ENCODE peak calls at places on chromosomes 12 and 14, in ten cellular contexts. D is IMR-90; P is MCF 10A; A is RWPE1; C is activated CD8-positive, alpha-beta T cell treated with anti-CD3 and anti-CD28 coated beads for 36 hours; J is pancreas; Y is fibroblast of lung; M is WERI-Rb-1; B is esophagus squamous epithelium; W is left ventricle myocardium inferior. G is an unnamed sample.

GRCh38 chr12:66331016-66331415 is 28.7 kb downstream of the HELB start:
- DNase-seq in D (no peak), P (no peak), A (no peak), C (no peak), J (no peak), Y (no peak), M (no peak), B (no peak), W (no peak), G (no peak)

GRCh38 chr12:121288941-121289340 is 7.6 kb downstream of the CAMKK2 start:
- DNase-seq in D (no peak), P (no peak), A (no peak), C (no peak), J (no peak), Y (peak; percentile 55), M (no peak), B (no peak), W (no peak), G (no peak)

GRCh38 chr14:83860757-83861156 is 1669.2 kb upstream of the FLRT2 start:
- DNase-seq in D (peak; percentile 33), P (peak; percentile 27), A (no peak), C (no peak), J (no peak), Y (no peak), M (no peak), B (no peak), W (no peak), G (no peak)

GRCh38 chr14:31740688-31741087 is 179.5 kb downstream of the NUBPL start:
- DNase-seq in D (no peak), P (no peak), A (no peak), C (no peak), J (no peak), Y (no peak), M (no peak), B (no peak), W (no peak), G (no peak)

GRCh38 chr12:112973712-112974305 is 4.5 kb upstream of the OAS2 start:
- DNase-seq in D (no peak), P (no peak), A (no peak), C (no peak), J (no peak), Y (no peak), M (no peak), B (no peak), W (no peak), G (no peak)

GRCh38 chr12:14514154-14514842 is 53.4 kb downstream of the PLBD1 start:
- DNase-seq in D (peak; percentile 21), P (peak; percentile 58), A (peak; percentile 83), C (peak; percentile 23), J (peak; percentile 46), Y (peak; percentile 19), M (peak; percentile 39), B (no peak), W (no peak), G (peak; percentile 11)

GRCh38 chr14:92531151-92531873 is 17.7 kb downstream of the RIN3 start:
- DNase-seq in D (no peak), P (no peak), A (no peak), C (peak; percentile 96), J (no peak), Y (no peak), M (no peak), B (no peak), W (no peak), G (no peak)

GRCh38 chr12:56257491-56258067 is 605 bp downstream of the ANKRD52 start:
- DNase-seq in D (peak; percentile 11), P (peak; percentile 56), A (peak; percentile 67), C (peak; percentile 5), J (no peak), Y (no peak), M (peak; percentile 69), B (no peak), W (no peak), G (no peak)

GRCh38 chr12:828726-829395 is 76.5 kb downstream of the WNK1 start:
- DNase-seq in D (no peak), P (no peak), A (no peak), C (no peak), J (no peak), Y (no peak), M (no peak), B (no peak), W (no peak), G (no peak)

GRCh38 chr12:93107514-93107942 is 178.4 kb upstream of the EEA1 start:
- DNase-seq in D (peak; percentile 40), P (no peak), A (no peak), C (no peak), J (no peak), Y (peak; percentile 42), M (no peak), B (no peak), W (no peak), G (no peak)

GRCh38 chr12:124508323-124509096 is 58.9 kb downstream of the NCOR2 start:
- DNase-seq in D (peak; percentile 27), P (no peak), A (no peak), C (peak; percentile 40), J (peak; percentile 45), Y (peak; percentile 38), M (peak; percentile 44), B (no peak), W (no peak), G (peak; percentile 18)

GRCh38 chr12:77746108-77746507 is 84.6 kb upstream of the NAV3 start:
- DNase-seq in D (peak; percentile 38), P (no peak), A (no peak), C (no peak), J (no peak), Y (peak; percentile 50), M (peak; percentile 18), B (no peak), W (no peak), G (no peak)

GRCh38 chr12:128467882-128468281 is 200.9 kb downstream of the TMEM132C start:
- DNase-seq in D (no peak), P (no peak), A (no peak), C (no peak), J (no peak), Y (no peak), M (no peak), B (no peak), W (no peak), G (no peak)

GRCh38 chr14:76348898-76349297 is 27.0 kb upstream of the ESRRB start:
- DNase-seq in D (peak; percentile 29), P (peak; percentile 65), A (peak; percentile 35), C (no peak), J (no peak), Y (peak; percentile 11), M (no peak), B (no peak), W (peak; percentile 25), G (peak; percentile 86)

GRCh38 chr14:72578514-72578913 is 315.4 kb downstream of the DPF3 start:
- DNase-seq in D (no peak), P (no peak), A (no peak), C (no peak), J (no peak), Y (no peak), M (no peak), B (no peak), W (no peak), G (no peak)

GRCh38 chr12:49369723-49370145 is 2.5 kb downstream of the SPATS2 start:
- DNase-seq in D (peak; percentile 54), P (peak; percentile 59), A (no peak), C (peak; percentile 70), J (no peak), Y (peak; percentile 58), M (peak; percentile 18), B (no peak), W (peak; percentile 25), G (peak; percentile 22)
- TF ChIP-seq CTCF in D (peak; percentile 41), P (no peak), A (peak; percentile 21), C (peak; percentile 56), J (peak; percentile 18), Y (peak; percentile 53), M (peak; percentile 2), B (peak; percentile 47), W (peak; percentile 55), G (peak; percentile 68)

GRCh38 chr14:60304509-60304908 is 55.5 kb downstream of the PPM1A start:
- DNase-seq in D (no peak), P (no peak), A (no peak), C (no peak), J (peak; percentile 48), Y (no peak), M (no peak), B (no peak), W (peak; percentile 18), G (no peak)
- TF ChIP-seq CTCF in D (no peak), P (no peak), A (no peak), C (no peak), J (no peak), Y (no peak), M (no peak), B (no peak), W (no peak), G (no peak)

GRCh38 chr12:97594236-97594635 is 131.6 kb downstream of the RMST start:
- DNase-seq in D (no peak), P (no peak), A (no peak), C (no peak), J (no peak), Y (no peak), M (no peak), B (no peak), W (no peak), G (no peak)

GRCh38 chr12:97595423-97595822 is 132.8 kb downstream of the RMST start:
- DNase-seq in D (no peak), P (no peak), A (no peak), C (no peak), J (no peak), Y (no peak), M (no peak), B (no peak), W (no peak), G (no peak)

DNA sequence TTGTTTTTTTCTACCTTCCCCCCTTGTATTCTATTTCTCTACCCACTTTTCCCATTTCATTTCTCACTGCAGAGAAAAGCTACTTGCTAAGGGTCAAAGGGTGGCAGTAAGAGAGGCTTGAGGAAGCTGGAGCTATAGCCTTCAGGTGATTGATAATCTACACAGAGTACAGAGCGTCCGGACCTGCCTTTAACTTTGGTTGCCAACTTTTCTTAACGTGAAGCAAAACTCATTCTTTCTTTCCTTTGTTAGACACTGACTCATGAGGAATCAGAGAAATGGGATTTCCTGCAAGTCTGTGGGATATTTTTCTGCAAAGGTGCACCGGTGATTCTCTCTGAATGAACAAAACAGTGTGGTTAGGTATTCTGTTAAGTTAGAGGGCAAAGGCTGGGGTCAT is 133.3 kb downstream of the RMST start:
- DNase-seq in D (no peak), P (no peak), A (peak; percentile 56), C (no peak), J (no peak), Y (no peak), M (no peak), B (no peak), W (no peak), G (no peak)
- TF ChIP-seq CTCF in D (no peak), P (no peak), A (no peak), C (no peak), J (no peak), Y (no peak), M (no peak), B (no peak), W (no peak), G (no peak)

DNA sequence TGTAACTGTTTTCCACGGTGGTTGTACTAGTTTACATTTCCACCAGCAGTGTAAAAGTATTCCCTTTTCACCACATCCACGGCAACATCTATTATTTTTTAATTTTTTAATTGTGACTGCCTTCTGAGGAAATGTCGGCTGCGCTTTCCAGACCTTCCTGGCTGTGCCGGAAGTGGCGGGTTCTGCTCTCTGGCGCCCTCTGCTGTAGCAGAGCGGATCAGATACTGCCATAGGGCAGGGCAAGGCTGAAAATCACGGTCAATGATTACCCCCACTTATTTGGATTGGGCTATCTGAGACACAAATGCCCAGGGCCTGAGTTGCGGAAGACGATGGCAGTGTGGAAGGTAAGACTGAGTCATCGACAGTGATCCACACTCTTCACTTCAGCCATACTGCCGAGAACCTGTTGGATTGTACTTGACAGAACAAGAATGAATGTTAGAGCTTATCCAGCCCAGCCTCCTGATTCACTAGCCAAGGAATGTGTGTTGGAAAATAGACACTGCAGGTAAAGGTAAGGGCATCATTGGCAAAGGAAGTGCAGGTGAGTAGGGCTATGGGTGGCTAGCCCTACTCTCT is 124.2 kb downstream of the NTF3 start:
- DNase-seq in D (no peak), P (no peak), A (no peak), C (peak; percentile 12), J (no peak), Y (no peak), M (peak; percentile 51), B (no peak), W (no peak), G (no peak)
- TF ChIP-seq CTCF in D (peak; percentile 16), P (no peak), A (peak; percentile 6), C (peak; percentile 61), J (no peak), Y (no peak), M (peak; percentile 64), B (peak; percentile 50), W (peak; percentile 37), G (peak; percentile 74)